ENCODE peak calls at places on chromosomes 1 and 21, in nine cellular contexts. One of them, this sample, is unnamed.

GRCh38 chr1:181743878-181744312 is 260.6 kb downstream of the CACNA1E start:
- DNase-seq in kidney epithelial cell: no peak
- DNase-seq in HL-60: no peak
- DNase-seq in GM06990: no peak
- DNase-seq in Panc1: no peak
- DNase-seq in fibroblast of lung: peak; percentile 3
- DNase-seq in brain microvascular endothelial cell: peak; percentile 0
- DNase-seq in bronchial epithelial cell: peak; percentile 1
- DNase-seq in suprapubic skin: no peak
- DNase-seq in this sample: no peak

GRCh38 chr1:35930593-35931423 is at the start of gene AGO3:
- DNase-seq in kidney epithelial cell: peak; percentile 34
- DNase-seq in HL-60: peak; percentile 87
- DNase-seq in GM06990: peak; percentile 94
- DNase-seq in Panc1: peak; percentile 15
- DNase-seq in fibroblast of lung: peak; percentile 81
- DNase-seq in brain microvascular endothelial cell: peak; percentile 54
- DNase-seq in bronchial epithelial cell: peak; percentile 67
- DNase-seq in suprapubic skin: peak; percentile 90
- DNase-seq in this sample: peak; percentile 23

GRCh38 chr1:150572918-150573647 is 6.3 kb downstream of the MCL1 start:
- DNase-seq in kidney epithelial cell: no peak
- DNase-seq in HL-60: no peak
- DNase-seq in GM06990: no peak
- DNase-seq in Panc1: no peak
- DNase-seq in fibroblast of lung: no peak
- DNase-seq in brain microvascular endothelial cell: no peak
- DNase-seq in bronchial epithelial cell: no peak
- DNase-seq in suprapubic skin: no peak
- DNase-seq in this sample: no peak

GRCh38 chr1:70485624-70486023 is 74.6 kb downstream of the CTH start:
- DNase-seq in kidney epithelial cell: no peak
- DNase-seq in HL-60: no peak
- DNase-seq in GM06990: no peak
- DNase-seq in Panc1: no peak
- DNase-seq in fibroblast of lung: no peak
- DNase-seq in brain microvascular endothelial cell: no peak
- DNase-seq in bronchial epithelial cell: no peak
- DNase-seq in suprapubic skin: no peak
- DNase-seq in this sample: no peak

GRCh38 chr1:51236548-51237312 is 657 bp downstream of the RNF11 start:
- DNase-seq in kidney epithelial cell: no peak
- DNase-seq in HL-60: peak; percentile 33
- DNase-seq in GM06990: peak; percentile 53
- DNase-seq in Panc1: no peak
- DNase-seq in fibroblast of lung: peak; percentile 55
- DNase-seq in brain microvascular endothelial cell: peak; percentile 58
- DNase-seq in bronchial epithelial cell: peak; percentile 61
- DNase-seq in suprapubic skin: peak; percentile 77
- DNase-seq in this sample: no peak

GRCh38 chr21:16294128-16294527 is 564.3 kb downstream of the USP25 start:
- DNase-seq in kidney epithelial cell: no peak
- DNase-seq in HL-60: no peak
- DNase-seq in GM06990: no peak
- DNase-seq in Panc1: no peak
- DNase-seq in fibroblast of lung: no peak
- DNase-seq in brain microvascular endothelial cell: no peak
- DNase-seq in bronchial epithelial cell: no peak
- DNase-seq in suprapubic skin: no peak
- DNase-seq in this sample: no peak

GRCh38 chr1:54697896-54698295 is 17.8 kb upstream of the TTC4 start:
- DNase-seq in kidney epithelial cell: no peak
- DNase-seq in HL-60: no peak
- DNase-seq in GM06990: no peak
- DNase-seq in Panc1: no peak
- DNase-seq in fibroblast of lung: no peak
- DNase-seq in brain microvascular endothelial cell: no peak
- DNase-seq in bronchial epithelial cell: no peak
- DNase-seq in suprapubic skin: no peak
- DNase-seq in this sample: no peak

GRCh38 chr1:242828828-242829227 is 304.3 kb upstream of the PLD5 start:
- DNase-seq in kidney epithelial cell: no peak
- DNase-seq in HL-60: no peak
- DNase-seq in GM06990: no peak
- DNase-seq in Panc1: no peak
- DNase-seq in fibroblast of lung: peak; percentile 22
- DNase-seq in brain microvascular endothelial cell: no peak
- DNase-seq in bronchial epithelial cell: no peak
- DNase-seq in suprapubic skin: no peak
- DNase-seq in this sample: no peak

GRCh38 chr1:39680751-39681150 is 8.8 kb upstream of the NT5C1A start:
- DNase-seq in kidney epithelial cell: no peak
- DNase-seq in HL-60: no peak
- DNase-seq in GM06990: no peak
- DNase-seq in Panc1: no peak
- DNase-seq in fibroblast of lung: no peak
- DNase-seq in brain microvascular endothelial cell: no peak
- DNase-seq in bronchial epithelial cell: no peak
- DNase-seq in suprapubic skin: no peak
- DNase-seq in this sample: no peak

GRCh38 chr1:39681294-39681693 is 9.4 kb upstream of the NT5C1A start:
- DNase-seq in kidney epithelial cell: no peak
- DNase-seq in HL-60: no peak
- DNase-seq in GM06990: no peak
- DNase-seq in Panc1: no peak
- DNase-seq in fibroblast of lung: no peak
- DNase-seq in brain microvascular endothelial cell: no peak
- DNase-seq in bronchial epithelial cell: no peak
- DNase-seq in suprapubic skin: no peak
- DNase-seq in this sample: no peak

GRCh38 chr1:39681999-39682398 is 9.2 kb downstream of the HPCAL4 start:
- DNase-seq in kidney epithelial cell: no peak
- DNase-seq in HL-60: no peak
- DNase-seq in GM06990: no peak
- DNase-seq in Panc1: no peak
- DNase-seq in fibroblast of lung: no peak
- DNase-seq in brain microvascular endothelial cell: no peak
- DNase-seq in bronchial epithelial cell: no peak
- DNase-seq in suprapubic skin: no peak
- DNase-seq in this sample: no peak

GRCh38 chr1:39677645-39678044 is 5.7 kb upstream of the NT5C1A start:
- DNase-seq in kidney epithelial cell: no peak
- DNase-seq in HL-60: no peak
- DNase-seq in GM06990: no peak
- DNase-seq in Panc1: no peak
- DNase-seq in fibroblast of lung: no peak
- DNase-seq in brain microvascular endothelial cell: no peak
- DNase-seq in bronchial epithelial cell: no peak
- DNase-seq in suprapubic skin: no peak
- DNase-seq in this sample: no peak

GRCh38 chr1:39679821-39680220 is 7.9 kb upstream of the NT5C1A start:
- DNase-seq in kidney epithelial cell: no peak
- DNase-seq in HL-60: no peak
- DNase-seq in GM06990: no peak
- DNase-seq in Panc1: no peak
- DNase-seq in fibroblast of lung: no peak
- DNase-seq in brain microvascular endothelial cell: peak; percentile 25
- DNase-seq in bronchial epithelial cell: no peak
- DNase-seq in suprapubic skin: no peak
- DNase-seq in this sample: no peak
- H3K27me3 ChIP-seq in kidney epithelial cell: peaks cover 42% of the 10 kb centered on the region
- H3K27me3 ChIP-seq in HL-60: peaks cover 35% of the 10 kb centered on the region
- H3K27me3 ChIP-seq in GM06990: no peaks in the 10 kb centered on the region
- H3K27me3 ChIP-seq in Panc1: no peaks in the 10 kb centered on the region
- H3K27me3 ChIP-seq in fibroblast of lung: peaks cover 31% of the 10 kb centered on the region
- H3K27me3 ChIP-seq in brain microvascular endothelial cell: peaks cover 37% of the 10 kb centered on the region
- H3K27me3 ChIP-seq in bronchial epithelial cell: peaks cover 9% of the 10 kb centered on the region
- H3K27me3 ChIP-seq in suprapubic skin: peaks cover 53% of the 10 kb centered on the region
- H3K27me3 ChIP-seq in this sample: peaks cover 67% of the 10 kb centered on the region

GRCh38 chr1:244234009-244234643 is 183.0 kb downstream of the ZBTB18 start:
- DNase-seq in kidney epithelial cell: no peak
- DNase-seq in HL-60: no peak
- DNase-seq in GM06990: no peak
- DNase-seq in Panc1: no peak
- DNase-seq in fibroblast of lung: no peak
- DNase-seq in brain microvascular endothelial cell: no peak
- DNase-seq in bronchial epithelial cell: peak; percentile 13
- DNase-seq in suprapubic skin: no peak
- DNase-seq in this sample: no peak

GRCh38 chr1:244231193-244231571 is 180.1 kb downstream of the ZBTB18 start:
- DNase-seq in kidney epithelial cell: no peak
- DNase-seq in HL-60: peak; percentile 25
- DNase-seq in GM06990: no peak
- DNase-seq in Panc1: no peak
- DNase-seq in fibroblast of lung: peak; percentile 51
- DNase-seq in brain microvascular endothelial cell: no peak
- DNase-seq in bronchial epithelial cell: peak; percentile 64
- DNase-seq in suprapubic skin: no peak
- DNase-seq in this sample: no peak

GRCh38 chr1:244236101-244236500 is 185.0 kb downstream of the ZBTB18 start:
- DNase-seq in kidney epithelial cell: no peak
- DNase-seq in HL-60: no peak
- DNase-seq in GM06990: no peak
- DNase-seq in Panc1: no peak
- DNase-seq in fibroblast of lung: peak; percentile 44
- DNase-seq in brain microvascular endothelial cell: peak; percentile 44
- DNase-seq in bronchial epithelial cell: no peak
- DNase-seq in suprapubic skin: no peak
- DNase-seq in this sample: no peak

GRCh38 chr1:244230470-244230869 is 179.4 kb downstream of the ZBTB18 start:
- DNase-seq in kidney epithelial cell: no peak
- DNase-seq in HL-60: no peak
- DNase-seq in GM06990: no peak
- DNase-seq in Panc1: no peak
- DNase-seq in fibroblast of lung: no peak
- DNase-seq in brain microvascular endothelial cell: no peak
- DNase-seq in bronchial epithelial cell: no peak
- DNase-seq in suprapubic skin: no peak
- DNase-seq in this sample: no peak

DNA sequence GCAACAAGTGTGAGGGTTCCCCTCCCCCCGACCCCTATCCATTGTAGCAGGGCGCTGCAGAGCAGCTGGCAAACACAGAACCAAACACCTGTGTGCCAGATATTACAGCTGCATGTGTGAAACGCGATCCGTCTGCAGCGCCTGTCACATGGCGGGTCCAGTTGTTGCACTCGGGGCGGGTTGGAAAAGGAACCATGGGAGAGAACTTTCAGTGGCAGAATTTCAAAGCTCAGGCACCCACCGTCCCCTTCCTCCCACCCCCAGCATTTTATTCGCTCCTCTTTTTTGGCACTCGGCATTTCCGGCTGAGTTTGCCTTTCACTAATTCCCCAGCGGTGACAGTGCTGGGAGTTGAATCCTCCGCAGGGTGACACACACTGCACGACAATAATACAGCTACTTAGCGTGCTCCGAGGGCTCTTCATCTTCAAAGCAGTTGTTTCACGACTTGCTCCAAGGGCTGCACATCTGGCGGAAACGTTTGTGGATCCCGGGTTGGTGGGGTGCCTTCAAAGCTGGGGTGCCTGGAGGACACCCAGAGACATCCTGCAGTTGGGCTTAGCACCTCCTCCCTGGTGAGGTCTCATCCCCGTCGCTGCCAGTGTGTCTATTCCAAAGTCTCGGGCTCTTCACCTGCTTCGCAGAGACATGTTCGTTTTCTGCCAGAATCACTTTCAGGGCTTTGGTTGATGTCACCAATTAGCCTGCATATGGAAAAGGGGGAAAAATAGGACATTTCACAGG is 180.7 kb downstream of the ZBTB18 start:
- DNase-seq in kidney epithelial cell: no peak
- DNase-seq in HL-60: no peak
- DNase-seq in GM06990: no peak
- DNase-seq in Panc1: no peak
- DNase-seq in fibroblast of lung: peak; percentile 54
- DNase-seq in brain microvascular endothelial cell: no peak
- DNase-seq in bronchial epithelial cell: peak; percentile 10
- DNase-seq in suprapubic skin: no peak
- DNase-seq in this sample: no peak
- H3K4me3 ChIP-seq in kidney epithelial cell: peak overlapping the region; percentile 3
- H3K4me3 ChIP-seq in HL-60: peak overlapping the region; percentile 22
- H3K4me3 ChIP-seq in GM06990: no peak overlapping the region
- H3K4me3 ChIP-seq in Panc1: peak overlapping the region; percentile 46
- H3K4me3 ChIP-seq in fibroblast of lung: no peak overlapping the region
- H3K4me3 ChIP-seq in brain microvascular endothelial cell: peak overlapping the region; percentile 13
- H3K4me3 ChIP-seq in bronchial epithelial cell: peak overlapping the region; percentile 28
- H3K4me3 ChIP-seq in suprapubic skin: peak overlapping the region; percentile 25
- H3K4me3 ChIP-seq in this sample: peak overlapping the region; percentile 1

GRCh38 chr1:119515221-119515620 is 8.2 kb downstream of the HSD3B1 start:
- DNase-seq in kidney epithelial cell: no peak
- DNase-seq in HL-60: no peak
- DNase-seq in GM06990: no peak
- DNase-seq in Panc1: no peak
- DNase-seq in fibroblast of lung: no peak
- DNase-seq in brain microvascular endothelial cell: no peak
- DNase-seq in bronchial epithelial cell: no peak
- DNase-seq in suprapubic skin: no peak
- DNase-seq in this sample: no peak

DNA sequence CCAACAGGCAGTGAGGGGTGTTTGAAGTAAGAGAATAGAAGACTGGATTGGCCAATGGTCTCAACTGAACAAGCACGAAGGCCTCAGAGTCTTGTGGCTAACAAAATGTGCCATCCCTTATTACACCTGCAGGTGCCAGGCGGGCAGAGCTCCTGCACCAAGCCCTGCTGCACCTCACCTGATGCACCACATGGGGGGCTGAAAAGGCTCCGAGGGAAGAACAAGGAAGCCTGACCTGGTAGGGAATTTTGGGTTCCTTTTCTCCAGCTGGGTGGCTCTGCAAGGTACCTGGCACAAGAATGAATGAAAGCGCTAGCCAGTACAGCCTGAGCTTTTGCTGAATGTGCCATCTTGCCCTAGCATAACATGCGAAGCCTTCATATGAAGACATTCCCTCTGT is 9.7 kb downstream of the HSD3B1 start:
- DNase-seq in kidney epithelial cell: no peak
- DNase-seq in HL-60: no peak
- DNase-seq in GM06990: no peak
- DNase-seq in Panc1: no peak
- DNase-seq in fibroblast of lung: no peak
- DNase-seq in brain microvascular endothelial cell: no peak
- DNase-seq in bronchial epithelial cell: no peak
- DNase-seq in suprapubic skin: no peak
- DNase-seq in this sample: no peak
- TF ChIP-seq CTCF in kidney epithelial cell: no peak
- TF ChIP-seq CTCF in HL-60: no peak
- TF ChIP-seq CTCF in GM06990: no peak
- TF ChIP-seq CTCF in Panc1: no peak
- TF ChIP-seq CTCF in fibroblast of lung: no peak
- TF ChIP-seq CTCF in brain microvascular endothelial cell: no peak
- TF ChIP-seq CTCF in bronchial epithelial cell: peak; percentile 19
- TF ChIP-seq CTCF in suprapubic skin: peak; percentile 39
- TF ChIP-seq CTCF in this sample: no peak

DNA sequence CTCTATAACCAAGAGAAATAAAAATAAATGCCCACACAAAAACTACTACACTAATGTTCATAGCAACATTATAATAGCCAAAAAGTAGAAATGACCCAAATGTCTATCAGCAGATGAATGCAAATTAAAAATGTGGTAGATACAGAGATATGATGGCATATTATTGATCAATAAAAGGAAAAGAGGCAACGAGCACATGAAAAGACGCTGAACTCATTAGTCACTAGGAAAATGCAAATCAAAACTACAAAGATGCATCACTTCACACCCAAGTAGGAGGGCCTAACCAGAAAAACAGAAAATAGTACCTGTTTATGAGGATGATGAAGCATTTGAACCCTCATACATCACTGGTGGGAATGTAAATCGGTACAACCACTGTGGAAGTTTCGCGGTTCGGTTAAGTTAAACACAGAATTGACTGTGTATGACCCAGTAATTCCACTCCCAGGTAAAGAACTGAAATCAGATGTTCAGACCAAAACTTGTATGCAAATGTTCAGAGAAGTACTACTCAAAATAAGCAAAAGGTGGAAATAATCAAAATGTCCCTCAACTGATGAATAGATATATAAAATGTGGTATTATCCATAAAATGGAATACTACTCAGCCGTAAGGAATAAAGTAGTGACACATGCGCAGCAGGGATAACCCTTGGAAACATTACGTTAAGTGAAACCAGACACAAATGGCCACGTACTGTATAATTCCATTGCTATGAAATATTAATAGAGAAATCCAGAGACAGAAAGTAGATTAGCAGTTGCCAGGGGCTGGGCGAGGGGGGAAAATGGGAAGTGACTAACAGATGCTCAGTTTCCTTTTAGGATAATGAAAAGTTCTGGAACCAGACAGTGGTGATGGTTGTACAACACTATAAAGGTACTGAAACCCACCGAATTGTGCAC is 3.1 kb downstream of the USP48 start:
- DNase-seq in kidney epithelial cell: no peak
- DNase-seq in HL-60: no peak
- DNase-seq in GM06990: peak; percentile 74
- DNase-seq in Panc1: no peak
- DNase-seq in fibroblast of lung: no peak
- DNase-seq in brain microvascular endothelial cell: no peak
- DNase-seq in bronchial epithelial cell: no peak
- DNase-seq in suprapubic skin: no peak
- DNase-seq in this sample: no peak
- H3K27me3 ChIP-seq in kidney epithelial cell: no peaks in the 10 kb centered on the region
- H3K27me3 ChIP-seq in HL-60: no peaks in the 10 kb centered on the region
- H3K27me3 ChIP-seq in GM06990: no peaks in the 10 kb centered on the region
- H3K27me3 ChIP-seq in Panc1: no peaks in the 10 kb centered on the region
- H3K27me3 ChIP-seq in fibroblast of lung: no peaks in the 10 kb centered on the region
- H3K27me3 ChIP-seq in brain microvascular endothelial cell: no peaks in the 10 kb centered on the region
- H3K27me3 ChIP-seq in bronchial epithelial cell: no peaks in the 10 kb centered on the region
- H3K27me3 ChIP-seq in suprapubic skin: no peaks in the 10 kb centered on the region
- H3K27me3 ChIP-seq in this sample: no peaks in the 10 kb centered on the region